ENCODE peak calls at places on chromosomes 11 and 22, in seven cellular contexts. One of them, this sample, is unnamed.

GRCh38 chr11:28459912-28460311 is 351.7 kb downstream of the METTL15 start:
- DNase-seq in DND-41: no peak
- DNase-seq in neural progenitor cell: no peak
- DNase-seq in PC-3: no peak
- DNase-seq in H1: no peak
- DNase-seq in HCT116: no peak
- DNase-seq in GM23338: no peak
- DNase-seq in this sample: no peak

GRCh38 chr11:67301951-67302516 is 1.3 kb upstream of the SSH3 start:
- DNase-seq in DND-41: no peak
- DNase-seq in neural progenitor cell: peak
- DNase-seq in PC-3: peak
- DNase-seq in H1: peak
- DNase-seq in HCT116: no peak
- DNase-seq in GM23338: peak
- DNase-seq in this sample: peak

GRCh38 chr11:94553938-94554337 is 10.2 kb downstream of the FUT4 start:
- DNase-seq in DND-41: no peak
- DNase-seq in neural progenitor cell: no peak
- DNase-seq in PC-3: peak
- DNase-seq in H1: no peak
- DNase-seq in HCT116: no peak
- DNase-seq in GM23338: no peak
- DNase-seq in this sample: peak

GRCh38 chr11:86212212-86212611 is 32.3 kb upstream of the EED start:
- DNase-seq in DND-41: no peak
- DNase-seq in neural progenitor cell: no peak
- DNase-seq in PC-3: no peak
- DNase-seq in H1: no peak
- DNase-seq in HCT116: no peak
- DNase-seq in GM23338: no peak
- DNase-seq in this sample: no peak

GRCh38 chr11:84105148-84105547 is 819.0 kb upstream of the CCDC90B start:
- DNase-seq in DND-41: no peak
- DNase-seq in neural progenitor cell: no peak
- DNase-seq in PC-3: no peak
- DNase-seq in H1: no peak
- DNase-seq in HCT116: no peak
- DNase-seq in GM23338: no peak
- DNase-seq in this sample: no peak

GRCh38 chr22:36360871-36361383 is 26.8 kb downstream of the MYH9 start:
- DNase-seq in DND-41: no peak
- DNase-seq in neural progenitor cell: no peak
- DNase-seq in PC-3: no peak
- DNase-seq in H1: no peak
- DNase-seq in HCT116: no peak
- DNase-seq in GM23338: peak
- DNase-seq in this sample: no peak

GRCh38 chr11:122085264-122085663 is 30.8 kb downstream of the BLID start:
- DNase-seq in DND-41: no peak
- DNase-seq in neural progenitor cell: no peak
- DNase-seq in PC-3: peak
- DNase-seq in H1: no peak
- DNase-seq in HCT116: no peak
- DNase-seq in GM23338: no peak
- DNase-seq in this sample: peak

GRCh38 chr11:72084076-72084475 is 3.4 kb downstream of the LRRC51 start:
- DNase-seq in DND-41: no peak
- DNase-seq in neural progenitor cell: no peak
- DNase-seq in PC-3: no peak
- DNase-seq in H1: no peak
- DNase-seq in HCT116: no peak
- DNase-seq in GM23338: no peak
- DNase-seq in this sample: no peak

GRCh38 chr11:15569626-15570025 is 454.9 kb downstream of the INSC start:
- DNase-seq in DND-41: no peak
- DNase-seq in neural progenitor cell: no peak
- DNase-seq in PC-3: no peak
- DNase-seq in H1: peak
- DNase-seq in HCT116: no peak
- DNase-seq in GM23338: no peak
- DNase-seq in this sample: peak

GRCh38 chr22:40637181-40638150 is 947 bp upstream of the MRTFA start:
- DNase-seq in DND-41: peak
- DNase-seq in neural progenitor cell: no peak
- DNase-seq in PC-3: peak
- DNase-seq in H1: peak
- DNase-seq in HCT116: no peak
- DNase-seq in GM23338: peak
- DNase-seq in this sample: peak

GRCh38 chr11:7449196-7449840 is 36.0 kb upstream of the OLFML1 start:
- DNase-seq in DND-41: no peak
- DNase-seq in neural progenitor cell: no peak
- DNase-seq in PC-3: no peak
- DNase-seq in H1: no peak
- DNase-seq in HCT116: no peak
- DNase-seq in GM23338: no peak
- DNase-seq in this sample: no peak

GRCh38 chr11:57251491-57252104 is 14.5 kb upstream of the APLNR start:
- DNase-seq in DND-41: no peak
- DNase-seq in neural progenitor cell: no peak
- DNase-seq in PC-3: no peak
- DNase-seq in H1: no peak
- DNase-seq in HCT116: no peak
- DNase-seq in GM23338: no peak
- DNase-seq in this sample: peak

GRCh38 chr11:3130269-3131071 is 34.6 kb downstream of the OSBPL5 start:
- DNase-seq in DND-41: no peak
- DNase-seq in neural progenitor cell: no peak
- DNase-seq in PC-3: peak
- DNase-seq in H1: no peak
- DNase-seq in HCT116: no peak
- DNase-seq in GM23338: no peak
- DNase-seq in this sample: no peak

GRCh38 chr11:2210366-2211112 is 38.9 kb upstream of the TH start:
- DNase-seq in DND-41: no peak
- DNase-seq in neural progenitor cell: no peak
- DNase-seq in PC-3: no peak
- DNase-seq in H1: peak
- DNase-seq in HCT116: no peak
- DNase-seq in GM23338: no peak
- DNase-seq in this sample: no peak

GRCh38 chr22:41862160-41862529 is 29.2 kb downstream of the SREBF2 start:
- DNase-seq in DND-41: no peak
- DNase-seq in neural progenitor cell: no peak
- DNase-seq in PC-3: no peak
- DNase-seq in H1: no peak
- DNase-seq in HCT116: no peak
- DNase-seq in GM23338: no peak
- DNase-seq in this sample: no peak

GRCh38 chr11:26777276-26777939 is 55.5 kb upstream of the SLC5A12 start:
- DNase-seq in DND-41: no peak
- DNase-seq in neural progenitor cell: no peak
- DNase-seq in PC-3: no peak
- DNase-seq in H1: no peak
- DNase-seq in HCT116: no peak
- DNase-seq in GM23338: no peak
- DNase-seq in this sample: no peak

GRCh38 chr11:2263724-2264360 is 6.5 kb downstream of the ASCL2 start:
- DNase-seq in DND-41: no peak
- DNase-seq in neural progenitor cell: no peak
- DNase-seq in PC-3: no peak
- DNase-seq in H1: no peak
- DNase-seq in HCT116: no peak
- DNase-seq in GM23338: no peak
- DNase-seq in this sample: no peak

GRCh38 chr11:73257342-73258103 is 14.6 kb upstream of the P2RY6 start:
- DNase-seq in DND-41: no peak
- DNase-seq in neural progenitor cell: peak
- DNase-seq in PC-3: peak
- DNase-seq in H1: no peak
- DNase-seq in HCT116: peak
- DNase-seq in GM23338: peak
- DNase-seq in this sample: peak

GRCh38 chr11:6260207-6260726 is 629 bp downstream of the CCKBR start:
- DNase-seq in DND-41: no peak
- DNase-seq in neural progenitor cell: no peak
- DNase-seq in PC-3: no peak
- DNase-seq in H1: no peak
- DNase-seq in HCT116: no peak
- DNase-seq in GM23338: no peak
- DNase-seq in this sample: no peak
- TF ChIP-seq EZH2 in DND-41: no peak
- TF ChIP-seq EZH2 in neural progenitor cell: no peak
- TF ChIP-seq EZH2 in PC-3: no peak
- TF ChIP-seq EZH2 in H1: no peak
- TF ChIP-seq EZH2 in HCT116: no peak
- TF ChIP-seq EZH2 in GM23338: peak
- TF ChIP-seq EZH2 in this sample: peak

GRCh38 chr11:133787379-133788103 is 57.8 kb downstream of the SPATA19 start:
- DNase-seq in DND-41: no peak
- DNase-seq in neural progenitor cell: peak
- DNase-seq in PC-3: no peak
- DNase-seq in H1: peak
- DNase-seq in HCT116: no peak
- DNase-seq in GM23338: peak
- DNase-seq in this sample: no peak
- TF ChIP-seq EZH2 in DND-41: no peak
- TF ChIP-seq EZH2 in neural progenitor cell: no peak
- TF ChIP-seq EZH2 in PC-3: no peak
- TF ChIP-seq EZH2 in H1: peak
- TF ChIP-seq EZH2 in HCT116: no peak
- TF ChIP-seq EZH2 in GM23338: no peak
- TF ChIP-seq EZH2 in this sample: no peak

GRCh38 chr22:45972091-45972867 is 4.7 kb downstream of the WNT7B start:
- DNase-seq in DND-41: no peak
- DNase-seq in neural progenitor cell: peak
- DNase-seq in PC-3: no peak
- DNase-seq in H1: no peak
- DNase-seq in HCT116: no peak
- DNase-seq in GM23338: peak
- DNase-seq in this sample: peak

GRCh38 chr22:45971389-45972028 is 5.5 kb downstream of the WNT7B start:
- DNase-seq in DND-41: no peak
- DNase-seq in neural progenitor cell: peak
- DNase-seq in PC-3: no peak
- DNase-seq in H1: no peak
- DNase-seq in HCT116: no peak
- DNase-seq in GM23338: peak
- DNase-seq in this sample: peak

GRCh38 chr22:45969801-45970464 is 7.0 kb downstream of the WNT7B start:
- DNase-seq in DND-41: no peak
- DNase-seq in neural progenitor cell: no peak
- DNase-seq in PC-3: no peak
- DNase-seq in H1: no peak
- DNase-seq in HCT116: no peak
- DNase-seq in GM23338: no peak
- DNase-seq in this sample: no peak

GRCh38 chr22:45969414-45969799 is 7.6 kb downstream of the WNT7B start:
- DNase-seq in DND-41: no peak
- DNase-seq in neural progenitor cell: peak
- DNase-seq in PC-3: peak
- DNase-seq in H1: peak
- DNase-seq in HCT116: no peak
- DNase-seq in GM23338: peak
- DNase-seq in this sample: no peak

GRCh38 chr22:45970709-45971388 is 6.1 kb downstream of the WNT7B start:
- DNase-seq in DND-41: no peak
- DNase-seq in neural progenitor cell: peak
- DNase-seq in PC-3: no peak
- DNase-seq in H1: peak
- DNase-seq in HCT116: no peak
- DNase-seq in GM23338: peak
- DNase-seq in this sample: peak
- TF ChIP-seq EZH2 in DND-41: no peak
- TF ChIP-seq EZH2 in neural progenitor cell: no peak
- TF ChIP-seq EZH2 in PC-3: no peak
- TF ChIP-seq EZH2 in H1: no peak
- TF ChIP-seq EZH2 in HCT116: no peak
- TF ChIP-seq EZH2 in GM23338: peak
- TF ChIP-seq EZH2 in this sample: peak

GRCh38 chr11:46389450-46390330 is 1.9 kb downstream of the CHRM4 start:
- DNase-seq in DND-41: peak
- DNase-seq in neural progenitor cell: peak
- DNase-seq in PC-3: peak
- DNase-seq in H1: peak
- DNase-seq in HCT116: peak
- DNase-seq in GM23338: peak
- DNase-seq in this sample: peak

GRCh38 chr11:46391186-46391577 is 394 bp downstream of the CHRM4 start:
- DNase-seq in DND-41: no peak
- DNase-seq in neural progenitor cell: no peak
- DNase-seq in PC-3: no peak
- DNase-seq in H1: peak
- DNase-seq in HCT116: no peak
- DNase-seq in GM23338: no peak
- DNase-seq in this sample: no peak

GRCh38 chr11:46388619-46389449 is 2.7 kb downstream of the CHRM4 start:
- DNase-seq in DND-41: no peak
- DNase-seq in neural progenitor cell: peak
- DNase-seq in PC-3: no peak
- DNase-seq in H1: no peak
- DNase-seq in HCT116: no peak
- DNase-seq in GM23338: peak
- DNase-seq in this sample: no peak

GRCh38 chr11:46391578-46392420 is at the start of gene CHRM4:
- DNase-seq in DND-41: no peak
- DNase-seq in neural progenitor cell: peak
- DNase-seq in PC-3: no peak
- DNase-seq in H1: peak
- DNase-seq in HCT116: no peak
- DNase-seq in GM23338: peak
- DNase-seq in this sample: peak

DNA sequence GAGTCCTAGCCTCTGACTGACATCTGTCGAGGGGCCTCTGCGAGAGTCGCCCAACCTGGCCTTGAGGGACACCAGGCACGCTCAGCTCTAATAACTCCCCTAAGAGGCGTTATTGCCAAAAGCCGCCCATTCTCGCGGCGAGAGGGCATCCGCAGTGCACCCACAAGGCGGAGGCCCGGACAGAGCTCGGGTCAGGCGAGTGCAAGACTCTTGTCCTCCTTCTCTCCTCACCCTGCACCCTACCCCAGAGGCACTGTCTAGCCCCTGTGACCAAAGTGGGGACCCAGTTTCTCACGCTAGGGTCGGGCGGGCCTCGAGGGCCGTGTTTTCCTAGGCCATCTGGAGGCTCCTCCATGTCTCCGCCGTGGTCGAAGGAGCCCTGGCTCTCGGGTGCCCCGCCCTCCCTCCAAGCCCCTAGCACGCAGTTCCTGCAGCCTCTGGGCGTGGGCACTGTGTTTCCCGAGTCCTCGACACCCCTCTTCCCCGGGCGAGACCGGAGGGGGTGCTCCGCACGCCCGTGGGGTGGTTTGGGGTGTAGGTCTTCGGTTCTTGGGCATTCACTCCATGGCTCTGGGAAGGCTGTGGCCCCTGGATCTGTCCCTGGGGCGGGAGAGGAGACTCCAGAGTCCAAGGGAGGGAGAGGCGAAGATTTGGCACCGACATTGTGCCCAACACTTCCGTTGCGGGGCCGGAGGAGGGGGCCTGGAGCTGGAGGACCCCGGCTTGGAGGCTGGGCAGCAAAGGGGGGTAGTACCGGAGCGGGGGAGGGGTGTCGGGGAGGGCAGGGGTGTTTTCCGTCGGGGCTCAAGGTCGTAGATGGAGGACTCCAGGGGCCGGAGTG is 1.0 kb downstream of the CHRM4 start:
- DNase-seq in DND-41: no peak
- DNase-seq in neural progenitor cell: peak
- DNase-seq in PC-3: no peak
- DNase-seq in H1: peak
- DNase-seq in HCT116: no peak
- DNase-seq in GM23338: peak
- DNase-seq in this sample: no peak
- TF ChIP-seq EZH2 in DND-41: no peak
- TF ChIP-seq EZH2 in neural progenitor cell: peak
- TF ChIP-seq EZH2 in PC-3: no peak
- TF ChIP-seq EZH2 in H1: peak
- TF ChIP-seq EZH2 in HCT116: no peak
- TF ChIP-seq EZH2 in GM23338: peak
- TF ChIP-seq EZH2 in this sample: peak